ENCODE peak calls at places on chromosomes 7 and 10, in four cellular contexts. X is cardiac muscle cell; L is CD8-positive, alpha-beta T cell; T is fibroblast of the aortic adventitia. K is an unnamed sample.

GRCh38 chr10:69317175-69318086 is 39.1 kb downstream of the HK1 start:
- DNase-seq in X (no peak), T (no peak), L (no peak), K (no peak)

GRCh38 chr10:113326160-113327111 is 226.4 kb upstream of the HABP2 start:
- DNase-seq in X (no peak), L (no peak), T (peak), K (no peak)

GRCh38 chr10:32189400-32190084 is 133.3 kb upstream of the KIF5B start:
- DNase-seq in T (peak), L (no peak), X (no peak), K (no peak)

GRCh38 chr10:23413629-23414089 is 25.2 kb upstream of the OTUD1 start:
- DNase-seq in L (no peak), X (no peak), T (no peak), K (no peak)

GRCh38 chr10:96360766-96361165 is 2.0 kb upstream of the OPALIN start:
- DNase-seq in X (no peak), L (peak), T (no peak), K (no peak)

GRCh38 chr7:75866129-75866496 is 12.7 kb upstream of the RHBDD2 start:
- DNase-seq in T (no peak), L (no peak), X (no peak), K (no peak)

GRCh38 chr10:132335189-132336063 is 3.4 kb downstream of the LRRC27 start:
- DNase-seq in X (peak), T (no peak), L (no peak), K (no peak)

GRCh38 chr7:129122751-129123516 is 21.6 kb upstream of the TSPAN33 start:
- DNase-seq in X (no peak), L (no peak), T (no peak), K (no peak)

GRCh38 chr10:8033812-8034665 is 20.4 kb upstream of the GATA3 start:
- DNase-seq in L (no peak), T (no peak), X (peak), K (no peak)

K was measured in effector CD4-positive, alpha-beta T cell.